ENCODE peak calls at places on chromosomes 13 and 19, in four cellular contexts. One of them, this sample, is unnamed.

GRCh38 chr13:102769679-102770078 is 3.9 kb downstream of the TEX30 start:
- DNase-seq in A549: no peak
- DNase-seq in HepG2: no peak
- DNase-seq in K562: no peak
- DNase-seq in this sample: no peak

GRCh38 chr19:28917661-28918060 is 295.3 kb downstream of the UQCRFS1 start:
- DNase-seq in K562: no peak
- DNase-seq in HepG2: no peak
- DNase-seq in A549: no peak
- DNase-seq in this sample: no peak

GRCh38 chr13:95924389-95924994 is 128.7 kb downstream of the UGGT2 start:
- DNase-seq in HepG2: peak
- DNase-seq in K562: no peak
- DNase-seq in A549: peak
- DNase-seq in this sample: no peak

GRCh38 chr13:33642374-33643065 is 175.4 kb upstream of the RFC3 start:
- DNase-seq in A549: peak
- DNase-seq in K562: no peak
- DNase-seq in HepG2: peak
- DNase-seq in this sample: no peak

GRCh38 chr19:33290082-33290815 is 12.1 kb downstream of the CEBPA start:
- DNase-seq in HepG2: no peak
- DNase-seq in A549: no peak
- DNase-seq in K562: no peak
- DNase-seq in this sample: no peak

GRCh38 chr13:113283904-113284303 is 13.1 kb upstream of the LAMP1 start:
- DNase-seq in HepG2: no peak
- DNase-seq in K562: no peak
- DNase-seq in A549: no peak
- DNase-seq in this sample: no peak

GRCh38 chr19:18514800-18515682 is 6.8 kb downstream of the ELL start:
- DNase-seq in A549: peak
- DNase-seq in K562: no peak
- DNase-seq in HepG2: peak
- DNase-seq in this sample: no peak

GRCh38 chr19:55179570-55180484 is at the start of gene SYT5:
- DNase-seq in A549: no peak
- DNase-seq in K562: peak
- DNase-seq in HepG2: no peak
- DNase-seq in this sample: peak

GRCh38 chr13:108212901-108213300 is 2.4 kb downstream of the LIG4 start:
- DNase-seq in A549: no peak
- DNase-seq in K562: no peak
- DNase-seq in HepG2: no peak
- DNase-seq in this sample: no peak

GRCh38 chr13:62336507-62336906 is 920.9 kb upstream of the PCDH20 start:
- DNase-seq in K562: no peak
- DNase-seq in HepG2: no peak
- DNase-seq in A549: no peak
- DNase-seq in this sample: no peak

GRCh38 chr13:24270639-24271131 is 38.7 kb upstream of the C1QTNF9 start:
- DNase-seq in A549: peak
- DNase-seq in HepG2: peak
- DNase-seq in K562: no peak
- DNase-seq in this sample: no peak

GRCh38 chr19:14555918-14556661 is 15.8 kb downstream of the NDUFB7 start:
- DNase-seq in A549: no peak
- DNase-seq in HepG2: no peak
- DNase-seq in K562: no peak
- DNase-seq in this sample: no peak

GRCh38 chr19:27909861-27910260 is 1303.1 kb downstream of the UQCRFS1 start:
- DNase-seq in K562: no peak
- DNase-seq in A549: no peak
- DNase-seq in HepG2: no peak
- DNase-seq in this sample: no peak

GRCh38 chr19:29259153-29259552 is 46.2 kb upstream of the UQCRFS1 start:
- DNase-seq in K562: peak
- DNase-seq in A549: peak
- DNase-seq in HepG2: no peak
- DNase-seq in this sample: no peak

GRCh38 chr13:110137677-110138008 is 169.3 kb downstream of the COL4A1 start:
- DNase-seq in K562: peak
- DNase-seq in HepG2: peak
- DNase-seq in A549: peak
- DNase-seq in this sample: no peak

GRCh38 chr13:33751151-33751550 is 66.8 kb upstream of the RFC3 start:
- DNase-seq in K562: no peak
- DNase-seq in A549: no peak
- DNase-seq in HepG2: no peak
- DNase-seq in this sample: no peak

GRCh38 chr13:101341464-101341863 is 74.8 kb downstream of the NALCN start:
- DNase-seq in HepG2: no peak
- DNase-seq in K562: no peak
- DNase-seq in A549: no peak
- DNase-seq in this sample: no peak

GRCh38 chr13:112903606-112904195 is 65.3 kb upstream of the MCF2L start:
- DNase-seq in A549: no peak
- DNase-seq in HepG2: no peak
- DNase-seq in K562: no peak
- DNase-seq in this sample: no peak

GRCh38 chr19:7926021-7926726 is at the start of gene CTXN1:
- DNase-seq in HepG2: no peak
- DNase-seq in K562: peak
- DNase-seq in A549: peak
- DNase-seq in this sample: peak

GRCh38 chr13:92838786-92839185 is 387.8 kb upstream of the GPC6 start:
- DNase-seq in A549: peak
- DNase-seq in K562: no peak
- DNase-seq in HepG2: peak
- DNase-seq in this sample: no peak

GRCh38 chr19:54481326-54481930 is 8.3 kb upstream of the CDC42EP5 start:
- DNase-seq in A549: peak
- DNase-seq in HepG2: peak
- DNase-seq in K562: peak
- DNase-seq in this sample: peak

GRCh38 chr19:42253245-42254082 is 1.5 kb downstream of the ERF start:
- DNase-seq in A549: peak
- DNase-seq in HepG2: peak
- DNase-seq in K562: peak
- DNase-seq in this sample: peak

GRCh38 chr19:5850743-5851293 is 431 bp downstream of the FUT3 start:
- DNase-seq in K562: peak
- DNase-seq in HepG2: no peak
- DNase-seq in A549: no peak
- DNase-seq in this sample: no peak

GRCh38 chr13:96297360-96297759 is 207.5 kb downstream of the HS6ST3 start:
- DNase-seq in K562: no peak
- DNase-seq in HepG2: no peak
- DNase-seq in A549: no peak
- DNase-seq in this sample: no peak

GRCh38 chr13:49567501-49567900 is 17.9 kb downstream of the RCBTB1 start:
- DNase-seq in K562: peak
- DNase-seq in A549: no peak
- DNase-seq in HepG2: no peak
- DNase-seq in this sample: no peak

GRCh38 chr19:1841209-1841924 is 6.9 kb downstream of the REXO1 start:
- DNase-seq in HepG2: no peak
- DNase-seq in K562: no peak
- DNase-seq in A549: no peak
- DNase-seq in this sample: no peak

GRCh38 chr19:10112037-10112751 is 701 bp downstream of the P2RY11 start:
- DNase-seq in HepG2: no peak
- DNase-seq in A549: peak
- DNase-seq in K562: no peak
- DNase-seq in this sample: no peak

GRCh38 chr13:45162194-45162593 is 38.7 kb downstream of the KCTD4 start:
- DNase-seq in K562: no peak
- DNase-seq in A549: no peak
- DNase-seq in HepG2: no peak
- DNase-seq in this sample: no peak

GRCh38 chr13:27264181-27264580 is 6.4 kb upstream of the RASL11A start:
- DNase-seq in A549: no peak
- DNase-seq in K562: no peak
- DNase-seq in HepG2: no peak
- DNase-seq in this sample: no peak

GRCh38 chr19:4971424-4971793 is 2.5 kb downstream of the KDM4B start:
- DNase-seq in HepG2: peak
- DNase-seq in K562: peak
- DNase-seq in A549: no peak
- DNase-seq in this sample: peak

GRCh38 chr19:46880440-46880839 is 19.6 kb downstream of the ARHGAP35 start:
- DNase-seq in A549: no peak
- DNase-seq in K562: no peak
- DNase-seq in HepG2: no peak
- DNase-seq in this sample: no peak

GRCh38 chr13:91270031-91270430 is 77.5 kb upstream of the MIR17HG start:
- DNase-seq in A549: no peak
- DNase-seq in HepG2: no peak
- DNase-seq in K562: no peak
- DNase-seq in this sample: no peak
- TF ChIP-seq HMGXB4 in A549: no peak
- TF ChIP-seq HMGXB4 in HepG2: no peak
- TF ChIP-seq HMGXB4 in K562: no peak
- TF ChIP-seq HMGXB4 in this sample: no peak

GRCh38 chr13:76709851-76710250 is 176.4 kb downstream of the KCTD12 start:
- DNase-seq in A549: no peak
- DNase-seq in HepG2: no peak
- DNase-seq in K562: no peak
- DNase-seq in this sample: no peak

GRCh38 chr13:76713280-76713679 is 172.9 kb downstream of the KCTD12 start:
- DNase-seq in HepG2: no peak
- DNase-seq in K562: no peak
- DNase-seq in A549: no peak
- DNase-seq in this sample: no peak

GRCh38 chr13:76715043-76715442 is 171.2 kb downstream of the KCTD12 start:
- DNase-seq in K562: no peak
- DNase-seq in A549: no peak
- DNase-seq in HepG2: no peak
- DNase-seq in this sample: no peak

GRCh38 chr13:76708138-76708537 is 178.1 kb downstream of the KCTD12 start:
- DNase-seq in A549: no peak
- DNase-seq in HepG2: no peak
- DNase-seq in K562: no peak
- DNase-seq in this sample: no peak

DNA sequence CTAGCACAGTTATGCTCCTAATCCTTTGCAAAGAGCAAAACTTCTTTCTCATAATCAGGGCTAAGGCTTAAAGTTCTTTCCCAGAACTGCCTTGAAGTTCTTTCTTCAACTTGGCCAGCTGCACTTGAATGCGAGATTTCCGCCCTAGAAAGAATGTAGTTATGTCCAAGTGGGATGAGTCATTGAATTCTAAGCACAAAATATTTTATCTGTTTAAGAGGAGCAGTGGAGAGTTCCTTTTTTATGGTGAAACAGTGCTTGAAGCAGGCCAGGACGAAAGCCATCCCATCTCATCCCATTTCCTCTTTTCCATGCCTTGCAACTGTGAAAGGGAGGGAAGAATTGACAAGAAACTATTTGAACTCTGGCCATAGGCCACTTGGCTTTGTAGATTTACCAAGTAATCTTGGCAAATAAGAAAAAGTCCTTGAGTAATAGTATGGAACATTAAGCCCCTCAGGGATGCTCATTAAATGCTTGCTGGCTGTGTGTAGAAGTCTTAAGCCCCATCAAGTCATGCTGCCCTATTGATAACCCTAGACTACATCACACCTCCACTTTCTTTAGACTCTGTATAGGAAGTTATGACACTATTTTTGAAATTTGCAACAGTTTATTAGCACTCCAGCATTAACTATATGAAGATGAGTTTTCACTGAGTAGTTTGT is 174.6 kb downstream of the KCTD12 start:
- DNase-seq in HepG2: no peak
- DNase-seq in K562: no peak
- DNase-seq in A549: peak
- DNase-seq in this sample: no peak
- TF ChIP-seq HMGXB4 in HepG2: no peak
- TF ChIP-seq HMGXB4 in K562: no peak
- TF ChIP-seq HMGXB4 in A549: no peak
- TF ChIP-seq HMGXB4 in this sample: no peak

DNA sequence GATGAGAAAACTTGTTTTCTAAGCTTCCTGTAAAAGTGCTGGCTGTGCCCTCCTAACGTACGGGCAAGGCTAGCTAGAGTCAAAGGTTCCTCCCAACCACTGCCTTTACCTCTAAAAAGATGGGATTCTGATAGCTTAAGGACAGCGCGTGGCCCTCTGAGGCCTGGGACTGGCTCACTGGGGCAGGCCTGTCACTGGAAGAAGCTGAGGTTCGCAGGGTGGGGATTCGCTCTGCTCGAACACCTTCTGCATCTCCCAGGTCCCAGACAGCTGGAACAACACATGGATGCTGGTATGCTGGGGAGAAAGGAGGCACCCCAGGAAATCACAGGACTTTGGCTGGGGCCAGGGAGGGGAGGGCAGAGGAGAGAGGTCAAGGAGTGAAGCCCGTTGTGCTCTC is 53.1 kb downstream of the CRYL1 start:
- DNase-seq in HepG2: no peak
- DNase-seq in A549: no peak
- DNase-seq in K562: no peak
- DNase-seq in this sample: no peak
- TF ChIP-seq HMGXB4 in HepG2: no peak
- TF ChIP-seq HMGXB4 in A549: no peak
- TF ChIP-seq HMGXB4 in K562: no peak
- TF ChIP-seq HMGXB4 in this sample: no peak

GRCh38 chr19:32039446-32039845 is 306.0 kb upstream of the ZNF507 start:
- DNase-seq in K562: no peak
- DNase-seq in HepG2: no peak
- DNase-seq in A549: no peak
- DNase-seq in this sample: no peak

GRCh38 chr19:32037998-32038732 is 307.2 kb upstream of the ZNF507 start:
- DNase-seq in A549: no peak
- DNase-seq in HepG2: no peak
- DNase-seq in K562: no peak
- DNase-seq in this sample: no peak

GRCh38 chr19:32040246-32040645 is 305.2 kb upstream of the ZNF507 start:
- DNase-seq in A549: no peak
- DNase-seq in K562: no peak
- DNase-seq in HepG2: no peak
- DNase-seq in this sample: no peak

DNA sequence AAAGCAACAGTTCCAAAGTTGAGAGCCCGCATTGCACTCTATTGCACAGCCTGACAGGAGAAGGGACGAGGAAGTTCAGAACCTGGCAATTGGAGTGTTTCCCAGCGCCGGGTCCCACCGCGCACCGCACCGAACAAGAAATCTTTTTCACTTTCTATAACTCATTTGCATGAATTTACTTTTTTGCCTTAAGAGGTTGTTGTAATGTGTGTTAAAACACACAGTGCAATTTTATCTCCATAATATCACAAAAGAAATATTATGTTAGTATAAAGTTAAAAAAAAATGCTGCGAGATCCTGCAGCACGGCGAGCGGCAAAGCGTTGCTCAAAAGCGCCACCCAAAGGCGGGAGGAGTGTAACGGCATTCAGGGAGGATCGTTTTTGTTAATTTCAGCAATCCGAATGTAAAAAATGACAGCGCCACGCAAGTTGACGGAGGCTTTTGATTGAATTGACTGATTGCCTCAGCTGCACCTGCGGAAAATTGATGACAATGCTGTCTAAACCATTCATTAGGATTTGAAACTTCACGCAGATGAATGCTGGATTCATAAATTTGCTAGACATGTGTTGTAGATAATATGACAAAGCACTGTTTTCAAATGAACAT is 303.6 kb upstream of the ZNF507 start:
- DNase-seq in K562: peak
- DNase-seq in A549: peak
- DNase-seq in HepG2: peak
- DNase-seq in this sample: peak
- TF ChIP-seq HMGXB4 in K562: no peak
- TF ChIP-seq HMGXB4 in A549: no peak
- TF ChIP-seq HMGXB4 in HepG2: no peak
- TF ChIP-seq HMGXB4 in this sample: no peak